ENCODE peak calls at places on chromosomes 6 and 20, in ten cellular contexts. P is HEK293T; J is T-helper 1 cell; N is NCI-H748 treated with DMSO at 0.1 percent for 48 hours; M is tibial nerve; Q is cardiac fibroblast; Y is iPS-NIHi11; S is stimulated activated CD4-positive, alpha-beta T cell treated with anti-CD3 and anti-CD28 coated beads, Interleukin-12 subunit alpha, Interleukin-12 subunit beta, amount 100 ng/mL, for 4 hours; H is activated CD4-positive, CD25-positive, alpha-beta regulatory T cell; K is D341Med. B is an unnamed sample.

GRCh38 chr6:136526196-136526930 is 23.9 kb downstream of the MAP7 start:
- DNase-seq in P (peak; percentile 80), J (peak; percentile 61), N (no peak), M (no peak), Q (peak; percentile 61), Y (peak; percentile 61), S (peak; percentile 15), H (no peak), K (peak; percentile 48), B (peak; percentile 16)

GRCh38 chr6:50834929-50835328 is 16.3 kb downstream of the TFAP2B start:
- DNase-seq in P (no peak), J (no peak), N (no peak), M (no peak), Q (no peak), Y (no peak), S (no peak), H (no peak), K (no peak), B (no peak)

GRCh38 chr20:34375977-34376430 is 12.9 kb downstream of the ITCH start:
- DNase-seq in P (no peak), J (no peak), N (no peak), M (no peak), Q (no peak), Y (no peak), S (no peak), H (no peak), K (no peak), B (no peak)

GRCh38 chr20:2729791-2730190 is 37.2 kb downstream of the EBF4 start:
- DNase-seq in P (no peak), J (no peak), N (no peak), M (no peak), Q (peak; percentile 6), Y (no peak), S (no peak), H (no peak), K (no peak), B (no peak)

GRCh38 chr20:33262658-33263065 is 20.4 kb upstream of the BPIFB1 start:
- DNase-seq in P (peak; percentile 53), J (no peak), N (peak; percentile 26), M (peak; percentile 33), Q (peak; percentile 78), Y (peak; percentile 71), S (no peak), H (no peak), K (peak; percentile 74), B (peak; percentile 17)

GRCh38 chr6:52375780-52376556 is 14.0 kb downstream of the PAQR8 start:
- DNase-seq in P (no peak), J (no peak), N (no peak), M (no peak), Q (no peak), Y (no peak), S (no peak), H (no peak), K (no peak), B (no peak)

GRCh38 chr6:31822038-31822821 is 5.3 kb upstream of the HSPA1B start:
- DNase-seq in P (peak; percentile 50), J (peak; percentile 69), N (no peak), M (peak; percentile 88), Q (peak; percentile 91), Y (peak; percentile 59), S (peak; percentile 58), H (peak; percentile 44), K (peak; percentile 71), B (peak; percentile 93)

GRCh38 chr6:165055231-165055630 is 254.2 kb downstream of the C6orf118 start:
- DNase-seq in P (no peak), J (no peak), N (no peak), M (no peak), Q (no peak), Y (no peak), S (no peak), H (no peak), K (peak; percentile 40), B (no peak)

GRCh38 chr20:40511478-40511877 is 177.6 kb downstream of the MAFB start:
- DNase-seq in P (no peak), J (no peak), N (no peak), M (peak; percentile 39), Q (peak; percentile 22), Y (no peak), S (no peak), H (no peak), K (no peak), B (no peak)

GRCh38 chr6:84414531-84414930 is 187.1 kb upstream of the CEP162 start:
- DNase-seq in P (no peak), J (no peak), N (no peak), M (peak; percentile 20), Q (no peak), Y (no peak), S (no peak), H (no peak), K (no peak), B (no peak)

GRCh38 chr6:111057074-111057752 is 30.1 kb upstream of the SLC16A10 start:
- DNase-seq in P (peak; percentile 76), J (peak; percentile 18), N (peak; percentile 66), M (no peak), Q (peak; percentile 60), Y (peak; percentile 53), S (no peak), H (no peak), K (peak; percentile 65), B (peak; percentile 39)

GRCh38 chr6:2731281-2731909 is 19.3 kb downstream of the MYLK4 start:
- DNase-seq in P (no peak), J (no peak), N (no peak), M (no peak), Q (peak; percentile 27), Y (peak; percentile 43), S (no peak), H (no peak), K (no peak), B (no peak)

GRCh38 chr6:152571863-152572394 is 65.2 kb downstream of the SYNE1 start:
- DNase-seq in P (no peak), J (no peak), N (no peak), M (no peak), Q (no peak), Y (no peak), S (no peak), H (no peak), K (no peak), B (no peak)

GRCh38 chr6:35736293-35736894 is 438 bp upstream of the ARMC12 start:
- DNase-seq in P (peak; percentile 66), J (peak; percentile 77), N (peak; percentile 50), M (peak; percentile 86), Q (peak; percentile 74), Y (peak; percentile 75), S (peak; percentile 82), H (peak; percentile 81), K (peak; percentile 80), B (peak; percentile 69)

GRCh38 chr6:35213161-35213823 is 464 bp upstream of the SCUBE3 start:
- DNase-seq in P (no peak), J (no peak), N (peak; percentile 36), M (no peak), Q (no peak), Y (peak; percentile 97), S (no peak), H (no peak), K (peak; percentile 55), B (no peak)

B was measured in erythroblast.